ENCODE peak calls at places on chromosomes 6 and 20, in eight cellular contexts. S is heart left ventricle, L is ascending aorta, R is uterus, P is Panc1, Y is SK-N-SH, H is prostate gland, Z is fibroblast of lung. J is an unnamed sample. For H3K36me3, the result is how much of the 10 kb centered on the place peaks cover.

GRCh38 chr20:51972031-51972430 is 169.7 kb upstream of the SALL4 start:
- DNase-seq in R (no peak), H (no peak), P (no peak), Y (no peak), L (no peak), Z (no peak), S (no peak), J (no peak)

GRCh38 chr6:163338671-163339405 is 75.7 kb upstream of the QKI start:
- DNase-seq in Y (no peak), P (no peak), L (no peak), S (peak), H (no peak), R (no peak), Z (peak), J (peak)

GRCh38 chr20:57991211-57991841 is 237.1 kb downstream of the ANKRD60 start:
- DNase-seq in L (peak), R (no peak), Y (peak), H (no peak), Z (no peak), S (no peak), P (no peak), J (peak)

GRCh38 chr6:119353696-119354095 is 4.1 kb upstream of the MAN1A1 start:
- DNase-seq in P (no peak), L (no peak), H (no peak), R (no peak), S (no peak), Y (no peak), Z (no peak), J (no peak)

GRCh38 chr6:157443066-157443800 is 62.2 kb downstream of the ZDHHC14 start:
- DNase-seq in Y (no peak), S (no peak), R (no peak), P (no peak), H (no peak), Z (peak), L (peak), J (no peak)

GRCh38 chr6:136920858-136921520 is 1.1 kb upstream of the SLC35D3 start:
- DNase-seq in Y (peak), P (no peak), H (no peak), Z (peak), S (no peak), L (no peak), R (no peak), J (peak)

GRCh38 chr6:45044510-45045252 is 283.4 kb upstream of the RUNX2 start:
- DNase-seq in Y (no peak), S (no peak), P (no peak), L (no peak), H (no peak), Z (no peak), R (no peak), J (no peak)

GRCh38 chr6:21595265-21595950 is 1.9 kb downstream of the SOX4 start:
- DNase-seq in S (peak), Z (no peak), P (no peak), R (peak), L (peak), H (peak), Y (peak), J (peak)

GRCh38 chr20:9409981-9410380 is 104.4 kb upstream of the LAMP5 start:
- DNase-seq in H (no peak), Y (no peak), S (no peak), Z (peak), L (no peak), P (no peak), R (no peak), J (no peak)

GRCh38 chr6:139531148-139531547 is 156.7 kb upstream of the CITED2 start:
- DNase-seq in Y (no peak), L (no peak), S (no peak), Z (peak), H (no peak), R (no peak), P (no peak), J (no peak)

GRCh38 chr20:58436868-58437645 is 48.0 kb downstream of the VAPB start:
- DNase-seq in Z (no peak), S (no peak), L (no peak), P (no peak), R (no peak), H (no peak), Y (no peak), J (no peak)

GRCh38 chr6:105492706-105493673 is 90.1 kb upstream of the PREP start:
- DNase-seq in P (no peak), S (no peak), Z (no peak), H (no peak), R (no peak), Y (no peak), L (no peak), J (no peak)

GRCh38 chr20:3461911-3462677 is 8.7 kb upstream of the ATRN start:
- DNase-seq in R (no peak), Y (no peak), H (no peak), Z (no peak), P (no peak), L (no peak), S (no peak), J (no peak)

GRCh38 chr6:156984178-156984738 is 207.1 kb downstream of the ARID1B start:
- DNase-seq in P (no peak), S (no peak), Y (no peak), L (no peak), Z (no peak), H (no peak), R (no peak), J (no peak)

GRCh38 chr20:24984963-24985640 is 7.4 kb downstream of the APMAP start:
- DNase-seq in Y (no peak), L (peak), P (no peak), R (no peak), Z (no peak), S (no peak), H (no peak), J (no peak)

GRCh38 chr6:33380272-33380981 is 11.2 kb upstream of the KIFC1 start:
- DNase-seq in S (no peak), L (no peak), P (no peak), Y (no peak), R (no peak), H (no peak), Z (no peak), J (no peak)

GRCh38 chr6:170435766-170436165 is 117.3 kb downstream of the PSMB1 start:
- DNase-seq in S (no peak), R (no peak), Y (no peak), L (peak), P (no peak), Z (no peak), H (no peak), J (no peak)

GRCh38 chr20:47872341-47872740 is 87.1 kb upstream of the SULF2 start:
- DNase-seq in S (no peak), Z (no peak), R (peak), Y (no peak), H (no peak), P (no peak), L (no peak), J (no peak)

GRCh38 chr6:138522611-138523010 is 23.3 kb upstream of the NHSL1 start:
- DNase-seq in R (no peak), Z (no peak), Y (no peak), H (no peak), S (no peak), L (no peak), P (no peak), J (no peak)

GRCh38 chr6:75711173-75711572 is 37.9 kb upstream of the MYO6 start:
- DNase-seq in R (no peak), Y (no peak), P (no peak), S (no peak), Z (no peak), L (no peak), H (no peak), J (no peak)
- H3K36me3 ChIP-seq in R (under half), Y (half or more), P (under half), S (half or more), Z (under half), L (half or more), H (under half), J (half or more)

GRCh38 chr20:31565699-31566331 is 39.3 kb upstream of the ID1 start:
- DNase-seq in L (no peak), Z (no peak), R (no peak), Y (no peak), P (no peak), H (no peak), S (no peak), J (no peak)
- H3K4me3 ChIP-seq in L (no peak), Z (no peak), R (no peak), Y (no peak), P (no peak), H (no peak), S (no peak), J (no peak)

GRCh38 chr20:62369508-62370114 is 2.5 kb upstream of the LAMA5 start:
- DNase-seq in L (no peak), H (no peak), Z (no peak), R (no peak), P (no peak), Y (no peak), S (no peak), J (no peak)

GRCh38 chr20:62368629-62369507 is 1.8 kb upstream of the LAMA5 start:
- DNase-seq in R (peak), L (no peak), S (peak), Y (peak), P (no peak), H (no peak), Z (peak), J (peak)

GRCh38 chr20:62370807-62371587 is 3.9 kb upstream of the LAMA5 start:
- DNase-seq in Y (no peak), Z (no peak), H (no peak), R (no peak), P (no peak), S (no peak), L (no peak), J (no peak)

GRCh38 chr20:62371588-62372041 is 4.5 kb upstream of the LAMA5 start:
- DNase-seq in H (no peak), Z (no peak), L (no peak), P (no peak), S (no peak), Y (no peak), R (no peak), J (no peak)

GRCh38 chr20:62370115-62370806 is 3.1 kb upstream of the LAMA5 start:
- DNase-seq in Z (peak), Y (no peak), H (no peak), L (no peak), P (no peak), S (peak), R (no peak), J (peak)
- H3K27ac ChIP-seq in Z (peak), Y (peak), H (peak), L (peak), P (peak), S (peak), R (peak), J (peak)

GRCh38 chr6:150897400-150897943 is 32.0 kb downstream of the MTHFD1L start:
- DNase-seq in L (peak), R (no peak), P (no peak), Y (no peak), S (no peak), H (no peak), Z (no peak), J (no peak)

GRCh38 chr6:150898390-150899170 is 33.1 kb downstream of the MTHFD1L start:
- DNase-seq in H (no peak), S (no peak), R (no peak), L (peak), Y (no peak), Z (no peak), P (no peak), J (no peak)

GRCh38 chr6:150902142-150902800 is 36.8 kb downstream of the MTHFD1L start:
- DNase-seq in L (no peak), S (no peak), R (no peak), P (no peak), Y (no peak), H (no peak), Z (peak), J (peak)

GRCh38 chr6:150900049-150900448 is 34.5 kb downstream of the MTHFD1L start:
- DNase-seq in Z (no peak), L (no peak), Y (no peak), S (no peak), P (no peak), H (no peak), R (no peak), J (no peak)

GRCh38 chr6:150899231-150899630 is 33.7 kb downstream of the MTHFD1L start:
- DNase-seq in H (no peak), Y (no peak), R (no peak), P (no peak), S (no peak), Z (no peak), L (no peak), J (no peak)
- H3K36me3 ChIP-seq in H (under half), Y (under half), R (under half), P (under half), S (under half), Z (under half), L (under half), J (under half)

GRCh38 chr6:96816182-96816888 is 20.9 kb downstream of the GPR63 start:
- DNase-seq in Z (peak), L (no peak), R (no peak), Y (no peak), S (no peak), H (no peak), P (no peak), J (peak)
- H3K4me3 ChIP-seq in Z (no peak), L (peak), R (no peak), Y (no peak), S (no peak), H (no peak), P (no peak), J (peak)

DNA sequence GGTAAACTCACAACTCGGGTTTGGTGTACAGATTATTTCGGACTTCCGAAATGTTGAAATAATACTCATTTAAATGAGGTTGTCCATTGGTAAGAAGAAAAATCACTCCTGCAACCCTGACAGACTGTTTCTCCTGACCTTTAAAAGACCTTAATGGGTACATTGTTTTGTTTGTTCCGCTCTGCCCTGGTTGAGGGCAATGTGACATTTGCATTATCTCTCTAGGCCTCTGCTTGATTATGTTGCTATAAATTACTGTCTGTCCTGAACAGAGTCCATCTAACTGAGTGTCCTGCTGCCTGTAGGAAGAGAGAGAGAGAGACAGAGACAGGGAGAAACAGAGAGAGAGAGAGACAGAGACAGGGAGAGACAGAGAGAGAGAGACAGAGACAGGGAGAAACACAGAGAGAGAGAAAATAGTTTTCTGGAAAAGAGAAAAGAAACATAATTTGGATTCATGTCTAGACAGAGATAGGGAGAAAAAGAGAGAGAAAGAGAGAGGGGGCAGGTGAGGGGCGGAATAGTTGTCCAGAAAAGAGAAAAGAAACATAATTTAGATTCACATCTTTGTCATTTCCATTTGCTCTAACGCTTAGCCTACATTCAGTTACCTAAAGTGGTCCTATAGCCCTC is 83.2 kb downstream of the SHLD1 start:
- DNase-seq in Z (no peak), S (peak), H (no peak), L (no peak), Y (no peak), P (no peak), R (no peak), J (no peak)
- H3K27ac ChIP-seq in Z (no peak), S (peak), H (no peak), L (no peak), Y (no peak), P (no peak), R (no peak), J (peak)

GRCh38 chr6:95576621-95577316 is 566 bp upstream of the MANEA start:
- DNase-seq in Z (peak), L (no peak), P (no peak), S (no peak), Y (no peak), R (no peak), H (no peak), J (peak)
- H3K36me3 ChIP-seq in Z (under half), L (under half), P (under half), S (under half), Y (under half), R (under half), H (under half), J (under half)